ENCODE peak calls at places on chromosome 1, in seven cellular contexts. D is K562, X is HCT116, Y is H1, E is SK-N-SH, I is GM12878, Q is HepG2. N is an unnamed sample.

GRCh38 chr1:196196486-196196885 is 411.8 kb downstream of the KCNT2 start:
- DNase-seq in D (no peak), X (no peak), Y (no peak), E (no peak), I (no peak), Q (no peak), N (no peak)

GRCh38 chr1:204261746-204262505 is 48.1 kb upstream of the GOLT1A start:
- DNase-seq in D (no peak), X (no peak), Y (no peak), E (no peak), I (no peak), Q (no peak), N (no peak)

GRCh38 chr1:46193984-46194570 is 4.2 kb downstream of the POMGNT1 start:
- DNase-seq in D (no peak), X (no peak), Y (no peak), E (no peak), I (no peak), Q (no peak), N (no peak)

GRCh38 chr1:110235181-110235838 is 25.2 kb downstream of the KCNC4 start:
- DNase-seq in D (no peak), X (no peak), Y (no peak), E (peak; percentile 79), I (no peak), Q (no peak), N (no peak)

GRCh38 chr1:117580436-117580835 is 25.4 kb upstream of the TENT5C start:
- DNase-seq in D (no peak), X (no peak), Y (no peak), E (no peak), I (no peak), Q (no peak), N (no peak)

GRCh38 chr1:112444269-112444668 is 48.3 kb downstream of the CTTNBP2NL start:
- DNase-seq in D (no peak), X (no peak), Y (no peak), E (no peak), I (no peak), Q (no peak), N (no peak)

GRCh38 chr1:26391450-26391849 is 18.9 kb upstream of the ZNF683 start:
- DNase-seq in D (peak; percentile 83), X (peak; percentile 64), Y (no peak), E (peak; percentile 53), I (no peak), Q (peak; percentile 52), N (peak; percentile 61)

GRCh38 chr1:245700631-245701030 is 545.8 kb downstream of the KIF26B start:
- DNase-seq in D (no peak), X (no peak), Y (no peak), E (no peak), I (no peak), Q (no peak), N (no peak)

GRCh38 chr1:161721738-161722343 is 497 bp downstream of the FCRLB start:
- DNase-seq in D (peak; percentile 80), X (no peak), Y (no peak), E (no peak), I (no peak), Q (no peak), N (no peak)

GRCh38 chr1:245566952-245567351 is 412.2 kb downstream of the KIF26B start:
- DNase-seq in D (no peak), X (no peak), Y (no peak), E (peak; percentile 82), I (no peak), Q (no peak), N (no peak)

GRCh38 chr1:22131875-22132486 is 10.9 kb downstream of the WNT4 start:
- DNase-seq in D (peak; percentile 85), X (peak; percentile 23), Y (peak; percentile 91), E (peak; percentile 92), I (no peak), Q (peak; percentile 30), N (peak; percentile 42)

GRCh38 chr1:15288173-15288926 is 41.3 kb downstream of the FHAD1 start:
- DNase-seq in D (no peak), X (no peak), Y (no peak), E (no peak), I (no peak), Q (no peak), N (peak; percentile 37)

GRCh38 chr1:183218981-183219621 is 33.0 kb downstream of the LAMC2 start:
- DNase-seq in D (no peak), X (no peak), Y (no peak), E (no peak), I (no peak), Q (no peak), N (no peak)

GRCh38 chr1:245045087-245045881 is 109.5 kb upstream of the KIF26B start:
- DNase-seq in D (no peak), X (no peak), Y (no peak), E (no peak), I (no peak), Q (peak; percentile 98), N (peak; percentile 94)

GRCh38 chr1:71857862-71858261 is 424.5 kb downstream of the NEGR1 start:
- DNase-seq in D (no peak), X (no peak), Y (no peak), E (no peak), I (no peak), Q (no peak), N (no peak)

GRCh38 chr1:15966956-15967344 is 9.0 kb downstream of the ZBTB17 start:
- DNase-seq in D (no peak), X (no peak), Y (no peak), E (no peak), I (no peak), Q (no peak), N (no peak)

GRCh38 chr1:42720868-42721267 is 19.2 kb downstream of the CLDN19 start:
- DNase-seq in D (peak; percentile 5), X (no peak), Y (no peak), E (no peak), I (no peak), Q (peak; percentile 69), N (no peak)

GRCh38 chr1:172466795-172467407 is 23.0 kb upstream of the PIGC start:
- DNase-seq in D (no peak), X (peak; percentile 34), Y (no peak), E (no peak), I (no peak), Q (peak; percentile 53), N (no peak)

GRCh38 chr1:153705484-153705883 is 22.4 kb upstream of the INTS3 start:
- DNase-seq in D (no peak), X (no peak), Y (no peak), E (no peak), I (no peak), Q (no peak), N (peak; percentile 19)

GRCh38 chr1:170676628-170677027 is 12.7 kb downstream of the PRRX1 start:
- DNase-seq in D (no peak), X (no peak), Y (no peak), E (no peak), I (no peak), Q (no peak), N (no peak)

GRCh38 chr1:15468145-15468544 is 7.8 kb upstream of the CELA2B start:
- DNase-seq in D (no peak), X (no peak), Y (no peak), E (no peak), I (no peak), Q (no peak), N (no peak)

GRCh38 chr1:205709059-205709398 is 28.7 kb upstream of the SLC45A3 start:
- DNase-seq in D (no peak), X (no peak), Y (no peak), E (no peak), I (no peak), Q (peak; percentile 47), N (no peak)

GRCh38 chr1:64790965-64791487 is 46.2 kb downstream of the RAVER2 start:
- DNase-seq in D (no peak), X (no peak), Y (no peak), E (no peak), I (no peak), Q (no peak), N (no peak)

GRCh38 chr1:196607940-196608339 is 300 bp downstream of the KCNT2 start:
- DNase-seq in D (no peak), X (no peak), Y (no peak), E (peak; percentile 32), I (no peak), Q (no peak), N (no peak)

GRCh38 chr1:1435094-1435903 is at the start of gene VWA1:
- DNase-seq in D (peak; percentile 98), X (no peak), Y (peak; percentile 86), E (peak; percentile 99), I (no peak), Q (no peak), N (peak; percentile 84)

GRCh38 chr1:66981679-66982078 is 56.9 kb downstream of the MIER1 start:
- DNase-seq in D (no peak), X (no peak), Y (no peak), E (no peak), I (no peak), Q (no peak), N (no peak)

GRCh38 chr1:5740865-5741860 is 251.1 kb downstream of the NPHP4 start:
- DNase-seq in D (no peak), X (no peak), Y (peak; percentile 26), E (no peak), I (no peak), Q (no peak), N (no peak)
- TF ChIP-seq JUND in D (no peak), X (no peak), Y (no peak), E (no peak), I (no peak), Q (no peak), N (no peak)

GRCh38 chr1:35718492-35719336 is at the start of gene C1orf216:
- DNase-seq in D (peak; percentile 81), X (peak; percentile 18), Y (peak; percentile 83), E (peak; percentile 90), I (no peak), Q (no peak), N (peak; percentile 47)
- TF ChIP-seq JUND in D (no peak), X (no peak), Y (no peak), E (no peak), I (no peak), Q (no peak), N (no peak)

GRCh38 chr1:210653771-210654170 is 325.1 kb downstream of the HHAT start:
- DNase-seq in D (no peak), X (peak; percentile 7), Y (no peak), E (no peak), I (peak; percentile 13), Q (no peak), N (no peak)
- TF ChIP-seq JUND in D (no peak), X (no peak), Y (no peak), E (no peak), I (no peak), Q (no peak), N (no peak)

GRCh38 chr1:93620169-93620840 is 61.3 kb downstream of the BCAR3 start:
- DNase-seq in D (no peak), X (no peak), Y (no peak), E (no peak), I (no peak), Q (no peak), N (no peak)
- TF ChIP-seq JUND in D (no peak), X (no peak), Y (no peak), E (peak; percentile 19), I (no peak), Q (no peak), N (no peak)

N was measured in T47D.